ENCODE peak calls at places on chromosomes 11 and 22, in eight cellular contexts. One of them, this sample, is unnamed.

GRCh38 chr11:130583866-130584265 is 135.4 kb downstream of the ADAMTS15 start:
- DNase-seq in Peyer's patch: no peak
- DNase-seq in uterus: no peak
- DNase-seq in IMR-90: no peak
- DNase-seq in heart left ventricle: no peak
- DNase-seq in endothelial cell of umbilical vein: no peak
- DNase-seq in body of pancreas: no peak
- DNase-seq in A549: no peak
- DNase-seq in this sample: no peak

GRCh38 chr11:83054001-83054400 is 17.7 kb downstream of the RAB30 start:
- DNase-seq in A549: no peak
- DNase-seq in endothelial cell of umbilical vein: no peak
- DNase-seq in uterus: no peak
- DNase-seq in Peyer's patch: no peak
- DNase-seq in heart left ventricle: no peak
- DNase-seq in IMR-90: no peak
- DNase-seq in body of pancreas: no peak
- DNase-seq in this sample: no peak

GRCh38 chr11:44605068-44605708 is 39.7 kb downstream of the CD82 start:
- DNase-seq in endothelial cell of umbilical vein: no peak
- DNase-seq in body of pancreas: no peak
- DNase-seq in uterus: no peak
- DNase-seq in IMR-90: no peak
- DNase-seq in heart left ventricle: no peak
- DNase-seq in A549: no peak
- DNase-seq in Peyer's patch: no peak
- DNase-seq in this sample: no peak

GRCh38 chr11:69201048-69201365 is 45.3 kb downstream of the SMIM38 start:
- DNase-seq in heart left ventricle: no peak
- DNase-seq in Peyer's patch: no peak
- DNase-seq in A549: no peak
- DNase-seq in body of pancreas: no peak
- DNase-seq in uterus: no peak
- DNase-seq in IMR-90: no peak
- DNase-seq in endothelial cell of umbilical vein: no peak
- DNase-seq in this sample: no peak

GRCh38 chr11:111796696-111797095 is 30.5 kb upstream of the PPP2R1B start:
- DNase-seq in heart left ventricle: no peak
- DNase-seq in A549: no peak
- DNase-seq in Peyer's patch: no peak
- DNase-seq in uterus: no peak
- DNase-seq in body of pancreas: no peak
- DNase-seq in IMR-90: no peak
- DNase-seq in endothelial cell of umbilical vein: no peak
- DNase-seq in this sample: no peak

GRCh38 chr11:67118059-67118766 is 850 bp upstream of the KDM2A start:
- DNase-seq in body of pancreas: peak
- DNase-seq in IMR-90: no peak
- DNase-seq in uterus: peak
- DNase-seq in heart left ventricle: peak
- DNase-seq in endothelial cell of umbilical vein: peak
- DNase-seq in Peyer's patch: no peak
- DNase-seq in A549: peak
- DNase-seq in this sample: peak

GRCh38 chr11:12001152-12001551 is 7.3 kb downstream of the DKK3 start:
- DNase-seq in uterus: no peak
- DNase-seq in heart left ventricle: no peak
- DNase-seq in A549: no peak
- DNase-seq in Peyer's patch: no peak
- DNase-seq in IMR-90: no peak
- DNase-seq in body of pancreas: peak
- DNase-seq in endothelial cell of umbilical vein: no peak
- DNase-seq in this sample: no peak

GRCh38 chr11:134071306-134071705 is 2.4 kb downstream of the JAM3 start:
- DNase-seq in uterus: no peak
- DNase-seq in body of pancreas: no peak
- DNase-seq in heart left ventricle: no peak
- DNase-seq in IMR-90: no peak
- DNase-seq in Peyer's patch: no peak
- DNase-seq in A549: no peak
- DNase-seq in endothelial cell of umbilical vein: no peak
- DNase-seq in this sample: no peak

GRCh38 chr11:101083334-101083733 is 46.3 kb downstream of the PGR start:
- DNase-seq in uterus: no peak
- DNase-seq in body of pancreas: no peak
- DNase-seq in A549: no peak
- DNase-seq in heart left ventricle: no peak
- DNase-seq in IMR-90: no peak
- DNase-seq in endothelial cell of umbilical vein: no peak
- DNase-seq in Peyer's patch: no peak
- DNase-seq in this sample: no peak

GRCh38 chr11:85918910-85919794 is 64.0 kb downstream of the CCDC83 start:
- DNase-seq in endothelial cell of umbilical vein: no peak
- DNase-seq in IMR-90: no peak
- DNase-seq in uterus: no peak
- DNase-seq in Peyer's patch: no peak
- DNase-seq in heart left ventricle: no peak
- DNase-seq in body of pancreas: no peak
- DNase-seq in A549: no peak
- DNase-seq in this sample: no peak

GRCh38 chr11:102320679-102321078 is 3.4 kb downstream of the BIRC3 start:
- DNase-seq in A549: no peak
- DNase-seq in Peyer's patch: no peak
- DNase-seq in body of pancreas: no peak
- DNase-seq in IMR-90: no peak
- DNase-seq in endothelial cell of umbilical vein: no peak
- DNase-seq in uterus: no peak
- DNase-seq in heart left ventricle: no peak
- DNase-seq in this sample: no peak

GRCh38 chr11:57072640-57073039 is 83.9 kb downstream of the OR5AK2 start:
- DNase-seq in uterus: no peak
- DNase-seq in IMR-90: peak
- DNase-seq in A549: peak
- DNase-seq in endothelial cell of umbilical vein: peak
- DNase-seq in body of pancreas: no peak
- DNase-seq in Peyer's patch: no peak
- DNase-seq in heart left ventricle: no peak
- DNase-seq in this sample: no peak

GRCh38 chr11:86737752-86738151 is 62.6 kb upstream of the PRSS23 start:
- DNase-seq in uterus: no peak
- DNase-seq in A549: no peak
- DNase-seq in Peyer's patch: no peak
- DNase-seq in body of pancreas: no peak
- DNase-seq in IMR-90: peak
- DNase-seq in endothelial cell of umbilical vein: peak
- DNase-seq in heart left ventricle: no peak
- DNase-seq in this sample: no peak

GRCh38 chr22:38744981-38745380 is 10.8 kb downstream of the SUN2 start:
- DNase-seq in heart left ventricle: peak
- DNase-seq in endothelial cell of umbilical vein: no peak
- DNase-seq in uterus: no peak
- DNase-seq in IMR-90: no peak
- DNase-seq in Peyer's patch: no peak
- DNase-seq in body of pancreas: no peak
- DNase-seq in A549: no peak
- DNase-seq in this sample: no peak

GRCh38 chr22:35479359-35479758 is 61.3 kb upstream of the RASD2 start:
- DNase-seq in uterus: no peak
- DNase-seq in Peyer's patch: no peak
- DNase-seq in IMR-90: no peak
- DNase-seq in body of pancreas: no peak
- DNase-seq in heart left ventricle: no peak
- DNase-seq in A549: no peak
- DNase-seq in endothelial cell of umbilical vein: no peak
- DNase-seq in this sample: no peak

GRCh38 chr22:39382410-39382809 is 17.2 kb upstream of the TAB1 start:
- DNase-seq in Peyer's patch: no peak
- DNase-seq in heart left ventricle: no peak
- DNase-seq in endothelial cell of umbilical vein: no peak
- DNase-seq in uterus: no peak
- DNase-seq in A549: no peak
- DNase-seq in body of pancreas: no peak
- DNase-seq in IMR-90: no peak
- DNase-seq in this sample: no peak

GRCh38 chr11:7599209-7599608 is 74.1 kb downstream of the CYB5R2 start:
- DNase-seq in A549: no peak
- DNase-seq in body of pancreas: no peak
- DNase-seq in endothelial cell of umbilical vein: peak
- DNase-seq in uterus: no peak
- DNase-seq in IMR-90: no peak
- DNase-seq in heart left ventricle: no peak
- DNase-seq in Peyer's patch: no peak
- DNase-seq in this sample: no peak

GRCh38 chr22:28716686-28717085 is 24.9 kb downstream of the CHEK2 start:
- DNase-seq in A549: no peak
- DNase-seq in endothelial cell of umbilical vein: no peak
- DNase-seq in heart left ventricle: no peak
- DNase-seq in body of pancreas: no peak
- DNase-seq in IMR-90: peak
- DNase-seq in uterus: no peak
- DNase-seq in Peyer's patch: no peak
- DNase-seq in this sample: no peak

GRCh38 chr22:37343343-37343742 is 61.0 kb downstream of the CYTH4 start:
- DNase-seq in IMR-90: no peak
- DNase-seq in Peyer's patch: no peak
- DNase-seq in endothelial cell of umbilical vein: no peak
- DNase-seq in body of pancreas: no peak
- DNase-seq in uterus: no peak
- DNase-seq in A549: no peak
- DNase-seq in heart left ventricle: no peak
- DNase-seq in this sample: no peak

GRCh38 chr11:68798221-68798813 is 43.4 kb downstream of the CPT1A start:
- DNase-seq in uterus: no peak
- DNase-seq in body of pancreas: peak
- DNase-seq in IMR-90: no peak
- DNase-seq in endothelial cell of umbilical vein: peak
- DNase-seq in Peyer's patch: peak
- DNase-seq in heart left ventricle: no peak
- DNase-seq in A549: no peak
- DNase-seq in this sample: no peak

GRCh38 chr11:20021771-20022362 is 138.4 kb downstream of the DBX1 start:
- DNase-seq in A549: peak
- DNase-seq in body of pancreas: no peak
- DNase-seq in uterus: no peak
- DNase-seq in Peyer's patch: no peak
- DNase-seq in IMR-90: no peak
- DNase-seq in heart left ventricle: no peak
- DNase-seq in endothelial cell of umbilical vein: no peak
- DNase-seq in this sample: no peak
- H3K4me3 ChIP-seq in A549: peak
- H3K4me3 ChIP-seq in body of pancreas: no peak
- H3K4me3 ChIP-seq in uterus: no peak
- H3K4me3 ChIP-seq in Peyer's patch: no peak
- H3K4me3 ChIP-seq in IMR-90: no peak
- H3K4me3 ChIP-seq in heart left ventricle: no peak
- H3K4me3 ChIP-seq in endothelial cell of umbilical vein: peak
- H3K4me3 ChIP-seq in this sample: no peak

DNA sequence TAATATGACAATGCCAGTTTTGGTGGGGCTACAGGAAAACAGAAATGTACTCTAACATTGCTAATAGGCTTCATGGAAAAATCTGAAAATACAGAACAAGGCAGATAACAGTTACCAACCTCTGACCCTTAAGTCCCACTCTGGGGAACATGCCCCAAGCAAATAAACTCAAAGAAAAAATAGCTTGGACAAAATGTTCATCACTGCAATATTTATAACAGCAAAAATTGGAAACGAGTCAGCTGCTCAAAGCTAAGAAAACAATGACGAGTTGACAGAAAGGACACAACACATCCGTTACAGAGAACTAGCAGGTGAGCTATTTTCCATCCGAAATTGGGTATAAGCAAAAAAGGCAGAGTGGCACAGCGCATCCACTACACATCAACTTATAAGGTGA is 70.5 kb downstream of the PACSIN2 start:
- DNase-seq in IMR-90: no peak
- DNase-seq in heart left ventricle: no peak
- DNase-seq in endothelial cell of umbilical vein: no peak
- DNase-seq in Peyer's patch: no peak
- DNase-seq in uterus: no peak
- DNase-seq in A549: no peak
- DNase-seq in body of pancreas: no peak
- DNase-seq in this sample: no peak
- TF ChIP-seq POLR2A in IMR-90: no peak
- TF ChIP-seq POLR2A in heart left ventricle: no peak
- TF ChIP-seq POLR2A in endothelial cell of umbilical vein: no peak
- TF ChIP-seq POLR2A in Peyer's patch: no peak
- TF ChIP-seq POLR2A in uterus: no peak
- TF ChIP-seq POLR2A in A549: no peak
- TF ChIP-seq POLR2A in body of pancreas: no peak
- TF ChIP-seq POLR2A in this sample: no peak

DNA sequence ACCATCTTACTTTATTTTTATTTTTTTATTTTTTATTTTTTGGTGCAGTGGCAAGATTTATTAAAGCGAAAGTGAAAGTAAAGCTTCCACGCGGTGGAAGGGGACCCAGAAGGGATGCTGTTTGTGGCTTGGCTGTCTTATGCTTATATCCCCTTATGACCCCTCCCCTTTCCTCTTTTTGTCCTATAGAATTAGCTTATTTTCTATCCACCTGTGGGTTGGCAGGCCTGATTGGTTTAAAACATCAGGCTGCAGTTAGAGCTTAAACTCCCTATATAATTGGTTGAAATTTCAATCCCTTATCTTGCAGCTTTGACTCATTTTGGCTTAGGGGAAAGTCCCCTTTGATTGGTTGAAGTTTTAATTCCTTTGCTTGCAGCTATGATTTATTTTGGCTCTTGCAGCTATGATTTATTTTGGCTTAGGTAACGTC is 50.5 kb downstream of the NNMT start:
- DNase-seq in A549: no peak
- DNase-seq in IMR-90: no peak
- DNase-seq in heart left ventricle: no peak
- DNase-seq in Peyer's patch: no peak
- DNase-seq in uterus: no peak
- DNase-seq in body of pancreas: no peak
- DNase-seq in endothelial cell of umbilical vein: no peak
- DNase-seq in this sample: no peak
- H3K4me3 ChIP-seq in A549: peak
- H3K4me3 ChIP-seq in IMR-90: no peak
- H3K4me3 ChIP-seq in heart left ventricle: peak
- H3K4me3 ChIP-seq in Peyer's patch: no peak
- H3K4me3 ChIP-seq in uterus: peak
- H3K4me3 ChIP-seq in body of pancreas: no peak
- H3K4me3 ChIP-seq in endothelial cell of umbilical vein: no peak
- H3K4me3 ChIP-seq in this sample: no peak

DNA sequence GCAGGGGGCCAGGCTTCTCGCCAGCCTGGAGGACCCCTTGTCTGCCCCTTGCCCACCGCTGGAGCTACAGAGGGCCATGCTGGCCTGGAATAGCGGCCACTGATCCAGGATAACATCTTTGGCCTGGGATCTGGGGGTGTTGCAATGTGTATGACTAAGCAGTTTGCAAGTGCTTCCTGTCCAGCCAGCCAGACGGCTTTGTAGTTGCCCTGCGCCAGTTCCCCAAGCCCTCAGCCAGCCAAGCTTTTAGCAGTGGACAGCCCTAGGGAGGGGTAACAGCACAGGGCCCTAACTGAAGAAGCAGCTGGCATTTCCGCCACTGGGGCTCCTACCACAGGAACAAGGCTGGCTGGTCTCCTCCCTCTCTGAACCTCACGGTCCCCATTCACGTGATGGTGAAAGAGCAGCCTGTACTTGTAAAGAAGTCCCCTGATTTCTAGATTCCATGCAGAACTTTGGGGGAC is 32.1 kb downstream of the UQCR10 start:
- DNase-seq in uterus: peak
- DNase-seq in endothelial cell of umbilical vein: peak
- DNase-seq in body of pancreas: peak
- DNase-seq in A549: peak
- DNase-seq in IMR-90: peak
- DNase-seq in heart left ventricle: peak
- DNase-seq in Peyer's patch: no peak
- DNase-seq in this sample: peak
- TF ChIP-seq POLR2A in uterus: no peak
- TF ChIP-seq POLR2A in endothelial cell of umbilical vein: no peak
- TF ChIP-seq POLR2A in body of pancreas: no peak
- TF ChIP-seq POLR2A in A549: no peak
- TF ChIP-seq POLR2A in IMR-90: no peak
- TF ChIP-seq POLR2A in heart left ventricle: no peak
- TF ChIP-seq POLR2A in Peyer's patch: no peak
- TF ChIP-seq POLR2A in this sample: no peak

This sample was measured in stomach.